ENCODE peak calls at places on chromosome 1, in five cellular contexts. Q is nephron progenitor cell, J is astrocyte of the spinal cord, Y is HFF-Myc, K is MM.1S. V is an unnamed sample.
A peak's percentile ranks its signal among the peaks of the same experiment; 100 is the strongest.

GRCh38 chr1:206550446-206550845 is 43.1 kb downstream of the RASSF5 start:
- DNase-seq in K (no peak), J (no peak), Q (no peak), Y (no peak), V (no peak)

GRCh38 chr1:23469372-23469982 is 14.5 kb downstream of the ASAP3 start:
- DNase-seq in Y (no peak), Q (no peak), J (no peak), K (no peak), V (no peak)

GRCh38 chr1:172383541-172383940 is 36.9 kb upstream of the C1orf105 start:
- DNase-seq in Y (peak; percentile 49), K (no peak), J (peak; percentile 83), Q (no peak), V (no peak)

GRCh38 chr1:17371896-17372295 is at the start of gene PADI6:
- DNase-seq in Y (no peak), Q (no peak), J (no peak), K (no peak), V (no peak)

GRCh38 chr1:116345011-116345410 is 28.0 kb upstream of the ATP1A1 start:
- DNase-seq in J (no peak), Y (no peak), Q (no peak), K (no peak), V (no peak)

GRCh38 chr1:182687361-182687760 is 3.0 kb upstream of the RGS8 start:
- DNase-seq in Y (no peak), K (no peak), Q (no peak), J (no peak), V (no peak)

GRCh38 chr1:244636488-244637259 is 16.3 kb upstream of the DESI2 start:
- DNase-seq in Q (no peak), K (no peak), Y (no peak), J (no peak), V (no peak)

GRCh38 chr1:20837554-20838192 is 50.6 kb upstream of the HP1BP3 start:
- DNase-seq in J (no peak), K (no peak), Y (no peak), Q (no peak), V (no peak)

GRCh38 chr1:26696645-26697440 is 1.0 kb downstream of the ARID1A start:
- DNase-seq in K (peak; percentile 39), Q (peak; percentile 46), J (no peak), Y (no peak), V (peak; percentile 24)

GRCh38 chr1:210132582-210132981 is 100.0 kb upstream of the SERTAD4 start:
- DNase-seq in J (peak; percentile 48), K (peak; percentile 43), Y (peak; percentile 38), Q (peak; percentile 45), V (no peak)

GRCh38 chr1:228463559-228464455 is 23.4 kb upstream of the RNF187 start:
- DNase-seq in J (no peak), Y (no peak), K (peak; percentile 45), Q (peak; percentile 64), V (no peak)
- TF ChIP-seq CTCF in J (no peak), Y (peak; percentile 5), K (peak; percentile 21), Q (no peak), V (no peak)

DNA sequence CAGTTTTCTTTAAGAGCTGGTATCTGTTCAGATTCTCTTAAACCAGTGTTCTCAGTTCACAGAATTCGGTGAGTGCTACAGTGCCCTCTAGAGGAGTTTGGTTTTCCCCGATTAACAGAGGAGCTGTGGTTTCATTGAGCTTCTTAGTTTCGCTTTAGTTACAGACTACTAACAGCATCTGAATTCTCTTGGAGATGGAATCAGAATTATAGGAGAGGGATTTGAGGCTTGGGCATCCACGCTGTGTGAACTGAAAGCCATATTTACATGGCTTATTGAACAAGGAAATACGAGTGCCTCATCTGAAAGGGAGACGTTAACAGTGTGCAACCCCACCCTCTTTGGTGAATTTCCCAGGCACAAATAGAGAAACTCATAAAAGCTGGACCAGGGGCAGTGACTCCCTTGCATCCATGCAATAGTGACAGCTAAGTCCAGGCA is 202.0 kb downstream of the USH2A start:
- DNase-seq in J (peak; percentile 87), K (peak; percentile 90), Y (peak; percentile 70), Q (peak; percentile 33), V (peak; percentile 24)
- TF ChIP-seq CTCF in J (peak; percentile 78), K (peak; percentile 92), Y (peak; percentile 79), Q (peak; percentile 62), V (peak; percentile 72)

DNA sequence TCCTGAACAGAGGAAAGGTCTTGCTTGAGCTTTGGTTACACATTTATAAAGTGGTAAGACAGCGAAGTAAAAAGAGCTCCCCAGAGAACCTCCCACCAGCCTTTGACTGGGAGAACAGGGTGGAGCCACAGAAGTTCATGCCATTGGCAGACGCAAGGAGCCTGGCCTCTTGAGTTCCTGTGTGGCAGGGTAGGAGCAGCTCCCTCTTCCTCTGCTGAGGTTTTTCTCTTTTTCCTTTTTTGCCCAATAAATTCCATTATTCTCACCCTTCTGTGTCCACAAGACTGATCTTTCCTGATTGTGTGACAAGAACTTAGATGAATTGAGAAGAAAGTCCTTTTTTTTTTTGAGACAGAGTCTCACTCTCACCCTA is 4.3 kb downstream of the THEM4 start:
- DNase-seq in J (no peak), Y (no peak), K (no peak), Q (no peak), V (no peak)
- TF ChIP-seq CTCF in J (no peak), Y (no peak), K (no peak), Q (no peak), V (no peak)

GRCh38 chr1:204565617-204566582 is 49.7 kb downstream of the MDM4 start:
- DNase-seq in K (peak; percentile 91), Q (peak; percentile 55), J (peak; percentile 65), Y (peak; percentile 41), V (peak; percentile 56)
- TF ChIP-seq CTCF in K (peak; percentile 92), Q (peak; percentile 76), J (peak; percentile 62), Y (peak; percentile 64), V (peak; percentile 72)

DNA sequence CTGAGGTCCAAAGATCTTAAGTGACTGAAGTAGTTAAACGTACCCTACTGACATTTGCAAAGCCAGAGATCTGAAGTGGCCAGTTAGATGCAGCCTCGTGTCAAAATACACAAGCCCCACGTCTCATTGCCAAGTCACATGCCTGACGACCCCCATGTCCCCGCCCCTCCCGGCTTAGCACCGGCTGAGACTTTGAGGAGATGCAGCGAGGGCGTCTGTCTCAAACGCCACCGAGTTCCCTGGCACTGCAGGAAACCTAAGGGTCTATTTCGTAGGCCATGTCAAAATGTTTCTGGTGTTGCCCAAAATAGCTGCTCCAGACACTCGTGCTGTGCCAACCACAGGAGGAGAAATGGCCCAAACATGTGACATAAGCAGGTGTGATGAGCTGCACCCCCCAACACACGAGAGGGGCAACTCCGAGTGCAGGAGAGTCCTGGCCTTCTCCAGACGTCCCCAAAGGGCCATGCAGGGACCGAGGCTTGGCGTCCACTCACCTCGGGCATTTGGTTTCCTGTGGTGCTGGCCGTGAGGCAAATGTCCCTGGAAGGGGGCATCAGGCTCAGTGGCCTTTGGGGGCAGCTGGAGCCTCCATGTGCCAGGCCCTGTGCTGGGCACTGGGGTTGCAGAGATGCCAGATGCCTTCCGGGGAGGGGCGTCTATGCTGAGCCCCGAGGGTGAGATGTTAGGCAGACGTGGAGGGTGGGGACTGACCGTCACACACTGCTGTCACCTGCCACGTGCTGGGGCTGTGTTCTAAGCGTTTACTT is 67.0 kb downstream of the MATN1 start:
- DNase-seq in Q (no peak), Y (no peak), K (no peak), J (no peak), V (no peak)
- TF ChIP-seq CTCF in Q (no peak), Y (no peak), K (no peak), J (no peak), V (no peak)

DNA sequence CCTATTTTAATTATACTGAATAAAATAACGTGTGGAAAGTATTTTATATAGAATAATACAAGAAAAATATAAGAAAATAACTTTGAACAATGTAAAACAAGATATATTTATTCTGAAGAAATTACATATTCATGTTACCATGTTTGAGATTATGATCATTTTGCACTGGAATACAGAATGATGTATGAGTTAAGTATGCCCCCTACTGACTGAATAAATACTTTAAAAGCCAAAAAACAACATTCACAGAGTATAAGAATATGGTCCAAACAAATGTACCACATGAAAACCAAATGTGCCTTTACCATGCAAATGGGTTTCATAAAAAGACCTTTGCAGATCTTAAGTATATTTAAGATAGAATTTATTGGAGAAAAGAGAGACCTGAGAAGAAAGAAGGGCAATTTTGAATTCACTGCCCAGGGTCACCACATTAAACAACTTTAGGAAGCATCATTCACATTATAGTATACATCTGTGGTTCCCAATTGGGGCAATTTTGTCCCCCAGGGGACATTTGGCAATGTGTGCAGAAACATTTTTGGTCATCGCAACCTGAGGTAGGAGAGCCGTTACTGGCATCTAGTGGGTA is 136.6 kb upstream of the GFI1 start:
- DNase-seq in K (peak; percentile 48), Q (no peak), J (peak; percentile 20), Y (peak; percentile 9), V (no peak)
- TF ChIP-seq CTCF in K (peak; percentile 48), Q (peak; percentile 30), J (peak; percentile 5), Y (no peak), V (peak; percentile 48)

GRCh38 chr1:214448536-214448935 is 102.9 kb downstream of the PTPN14 start:
- DNase-seq in K (no peak), J (no peak), Q (no peak), Y (no peak), V (no peak)
- TF ChIP-seq CTCF in K (no peak), J (no peak), Q (no peak), Y (no peak), V (no peak)

DNA sequence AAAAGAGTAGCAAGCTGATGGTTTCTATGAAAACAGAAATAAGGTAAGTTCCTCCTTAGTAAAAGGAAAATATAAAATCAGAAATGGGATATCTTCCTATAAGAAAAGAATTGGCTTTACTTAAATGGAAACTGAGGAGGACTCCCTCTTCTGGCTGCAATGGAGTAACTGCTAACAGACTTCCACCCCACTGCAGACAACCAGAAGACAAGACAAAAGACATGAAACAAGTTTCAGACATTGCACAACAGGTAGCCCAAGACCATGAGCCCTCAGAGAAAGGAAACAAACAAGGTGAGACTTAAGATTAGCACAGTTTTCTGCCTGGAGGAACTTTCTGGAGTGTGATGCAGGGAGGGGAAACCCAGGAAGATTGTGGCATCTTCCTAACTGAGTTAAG is 17.0 kb upstream of the OLFML2B start:
- DNase-seq in Y (no peak), K (peak; percentile 55), Q (no peak), J (peak; percentile 49), V (no peak)
- TF ChIP-seq CTCF in Y (peak; percentile 59), K (peak; percentile 48), Q (peak; percentile 30), J (peak; percentile 72), V (no peak)

V was measured in dorsolateral prefrontal cortex.